ENCODE peak calls at places on chromosomes 12 and 14, in ten cellular contexts. R is naive thymus-derived CD4-positive, alpha-beta T cell; J is cardiac muscle cell; U is endothelial cell of umbilical vein; B is pancreas; A is GM23338; H is heart right ventricle; D is breast epithelium; V is body of pancreas; T is neural progenitor cell. N is an unnamed sample.

GRCh38 chr12:19369691-19370148 is 69.6 kb upstream of the AEBP2 start:
- DNase-seq in R (no peak), J (no peak), U (no peak), B (no peak), A (no peak), H (no peak), D (no peak), V (no peak), T (no peak), N (no peak)

GRCh38 chr12:85424581-85425348 is 144.7 kb downstream of the ALX1 start:
- DNase-seq in R (no peak), J (peak; percentile 47), U (peak; percentile 31), B (no peak), A (peak; percentile 67), H (no peak), D (no peak), V (peak; percentile 63), T (peak; percentile 36), N (no peak)

GRCh38 chr12:45546545-45546944 is 183.0 kb upstream of the ARID2 start:
- DNase-seq in R (no peak), J (no peak), U (no peak), B (no peak), A (no peak), H (no peak), D (no peak), V (no peak), T (no peak), N (no peak)

GRCh38 chr12:121822393-121823100 is 18.7 kb downstream of the SETD1B start:
- DNase-seq in R (no peak), J (no peak), U (no peak), B (no peak), A (no peak), H (no peak), D (no peak), V (no peak), T (no peak), N (no peak)

GRCh38 chr14:94540031-94540794 is 21.0 kb upstream of the SERPINA4 start:
- DNase-seq in R (no peak), J (no peak), U (peak; percentile 43), B (no peak), A (no peak), H (no peak), D (no peak), V (no peak), T (peak; percentile 19), N (no peak)

GRCh38 chr12:30630378-30631285 is 65.0 kb downstream of the IPO8 start:
- DNase-seq in R (no peak), J (no peak), U (no peak), B (no peak), A (no peak), H (no peak), D (no peak), V (no peak), T (no peak), N (no peak)

GRCh38 chr14:33539918-33540357 is 410.9 kb downstream of the EGLN3 start:
- DNase-seq in R (no peak), J (no peak), U (peak; percentile 76), B (no peak), A (no peak), H (no peak), D (no peak), V (no peak), T (no peak), N (no peak)

GRCh38 chr14:103141117-103141796 is 18.0 kb downstream of the TNFAIP2 start:
- DNase-seq in R (no peak), J (peak; percentile 60), U (peak; percentile 41), B (peak; percentile 70), A (peak; percentile 97), H (peak; percentile 32), D (no peak), V (peak; percentile 51), T (peak; percentile 73), N (peak; percentile 59)

GRCh38 chr12:26843306-26843705 is 10.3 kb upstream of the ITPR2 start:
- DNase-seq in R (no peak), J (no peak), U (no peak), B (no peak), A (no peak), H (no peak), D (no peak), V (no peak), T (no peak), N (no peak)

GRCh38 chr12:42504049-42504448 is 85.5 kb downstream of the PRICKLE1 start:
- DNase-seq in R (no peak), J (peak; percentile 77), U (peak; percentile 29), B (no peak), A (no peak), H (no peak), D (no peak), V (no peak), T (no peak), N (no peak)

DNA sequence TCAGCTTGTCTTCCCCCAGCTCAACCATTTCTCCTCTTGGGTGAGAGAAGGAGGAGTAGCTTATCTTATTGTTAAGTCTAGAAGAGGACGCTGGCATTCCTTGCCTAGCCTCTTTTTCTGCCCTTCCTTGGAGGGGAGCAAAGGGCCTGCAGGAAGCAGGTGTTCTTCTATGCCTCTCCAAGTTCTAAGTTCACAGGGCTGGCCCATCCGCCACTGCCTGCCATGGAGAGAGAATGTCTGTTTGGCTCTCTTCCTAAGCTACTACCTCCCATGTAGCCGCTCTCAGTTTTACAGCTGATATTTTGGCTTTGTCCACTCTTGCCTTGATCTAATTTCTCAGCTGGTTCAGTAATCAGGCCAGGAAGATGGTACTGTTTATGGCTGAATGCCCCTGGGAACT is 201.2 kb downstream of the NTF3 start:
- DNase-seq in R (no peak), J (no peak), U (no peak), B (no peak), A (no peak), H (no peak), D (no peak), V (no peak), T (no peak), N (no peak)
- H3K27me3 ChIP-seq in R (no peaks in the 10 kb centered on the region), J (no peaks in the 10 kb centered on the region), U (no peaks in the 10 kb centered on the region), B (no peaks in the 10 kb centered on the region), A (no peaks in the 10 kb centered on the region), H (no peaks in the 10 kb centered on the region), D (no peaks in the 10 kb centered on the region), V (no peaks in the 10 kb centered on the region), T (no peaks in the 10 kb centered on the region), N (no peaks in the 10 kb centered on the region)

GRCh38 chr14:74426202-74426582 is at the start of gene SYNDIG1L:
- DNase-seq in R (no peak), J (no peak), U (no peak), B (no peak), A (peak; percentile 68), H (no peak), D (no peak), V (no peak), T (no peak), N (no peak)

GRCh38 chr14:74427651-74428050 is 1.6 kb upstream of the SYNDIG1L start:
- DNase-seq in R (no peak), J (no peak), U (no peak), B (no peak), A (no peak), H (no peak), D (no peak), V (no peak), T (no peak), N (no peak)

GRCh38 chr14:74425525-74426201 is 347 bp downstream of the SYNDIG1L start:
- DNase-seq in R (peak; percentile 42), J (peak; percentile 84), U (peak; percentile 8), B (peak; percentile 84), A (peak; percentile 80), H (peak; percentile 50), D (no peak), V (peak; percentile 47), T (peak; percentile 92), N (no peak)

GRCh38 chr14:74429221-74429691 is 3.2 kb upstream of the SYNDIG1L start:
- DNase-seq in R (no peak), J (no peak), U (no peak), B (no peak), A (peak; percentile 90), H (no peak), D (no peak), V (no peak), T (peak; percentile 43), N (no peak)

DNA sequence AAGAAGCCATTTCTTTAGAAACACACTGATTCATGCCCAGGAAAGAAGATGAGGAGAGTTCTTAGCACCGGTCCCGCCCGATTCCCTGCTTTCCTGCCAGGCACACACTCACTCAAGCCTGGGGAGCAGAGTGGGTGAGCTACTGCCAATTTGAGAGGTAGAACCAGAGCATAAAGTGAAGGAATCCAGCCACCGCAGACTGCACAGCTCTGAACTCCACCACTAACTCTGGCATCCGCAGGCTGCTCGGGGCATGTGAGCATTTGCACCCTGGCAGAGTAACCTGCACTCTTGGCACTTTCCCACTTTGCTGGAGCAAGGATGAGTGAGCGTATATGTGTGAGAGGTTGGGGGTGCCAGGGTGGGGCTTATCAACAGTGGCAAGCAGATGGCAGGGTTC is 4.0 kb upstream of the SYNDIG1L start:
- DNase-seq in R (no peak), J (no peak), U (no peak), B (no peak), A (no peak), H (no peak), D (no peak), V (no peak), T (no peak), N (no peak)
- H3K27me3 ChIP-seq in R (peaks cover 9% of the 10 kb centered on the region), J (peaks cover 9% of the 10 kb centered on the region), U (peaks cover 18% of the 10 kb centered on the region), B (no peaks in the 10 kb centered on the region), A (peaks cover 5% of the 10 kb centered on the region), H (peaks cover 8% of the 10 kb centered on the region), D (no peaks in the 10 kb centered on the region), V (no peaks in the 10 kb centered on the region), T (peaks cover 31% of the 10 kb centered on the region), N (no peaks in the 10 kb centered on the region)

GRCh38 chr14:105381446-105382342 is 16.6 kb upstream of the TEX22 start:
- DNase-seq in R (no peak), J (no peak), U (no peak), B (no peak), A (no peak), H (no peak), D (no peak), V (no peak), T (no peak), N (no peak)
- H3K27me3 ChIP-seq in R (no peaks in the 10 kb centered on the region), J (no peaks in the 10 kb centered on the region), U (no peaks in the 10 kb centered on the region), B (no peaks in the 10 kb centered on the region), A (no peaks in the 10 kb centered on the region), H (no peaks in the 10 kb centered on the region), D (no peaks in the 10 kb centered on the region), V (no peaks in the 10 kb centered on the region), T (no peaks in the 10 kb centered on the region), N (no peaks in the 10 kb centered on the region)

GRCh38 chr12:132416827-132417226 is 73.1 kb upstream of the FBRSL1 start:
- DNase-seq in R (no peak), J (no peak), U (no peak), B (no peak), A (no peak), H (no peak), D (no peak), V (no peak), T (no peak), N (no peak)

GRCh38 chr12:132418393-132418925 is 71.5 kb upstream of the FBRSL1 start:
- DNase-seq in R (no peak), J (no peak), U (no peak), B (no peak), A (no peak), H (no peak), D (no peak), V (no peak), T (no peak), N (no peak)

GRCh38 chr12:132416121-132416673 is 73.8 kb upstream of the FBRSL1 start:
- DNase-seq in R (no peak), J (no peak), U (no peak), B (no peak), A (no peak), H (no peak), D (no peak), V (no peak), T (no peak), N (no peak)

GRCh38 chr12:132419612-132420237 is 70.2 kb upstream of the FBRSL1 start:
- DNase-seq in R (no peak), J (no peak), U (no peak), B (no peak), A (no peak), H (no peak), D (no peak), V (no peak), T (peak; percentile 65), N (no peak)

GRCh38 chr12:132417741-132418140 is 72.2 kb upstream of the FBRSL1 start:
- DNase-seq in R (no peak), J (no peak), U (no peak), B (no peak), A (no peak), H (no peak), D (no peak), V (no peak), T (no peak), N (no peak)
- H3K27me3 ChIP-seq in R (no peaks in the 10 kb centered on the region), J (peaks cover 63% of the 10 kb centered on the region), U (no peaks in the 10 kb centered on the region), B (no peaks in the 10 kb centered on the region), A (peaks cover 54% of the 10 kb centered on the region), H (peaks cover 86% of the 10 kb centered on the region), D (peaks cover 3% of the 10 kb centered on the region), V (no peaks in the 10 kb centered on the region), T (peaks cover 85% of the 10 kb centered on the region), N (no peaks in the 10 kb centered on the region)

N was measured in aorta.